ENCODE peak calls at places on chromosomes 1 and 21, in four cellular contexts. X is fibroblast of lung; Q is stimulated activated CD4-positive, alpha-beta T cell treated with anti-CD3 and anti-CD28 coated beads, Interleukin-1b, Interleukin-23, amount 100 ng/mL, for 24 hours; S is trophoblast cell. A is an unnamed sample.

GRCh38 chr1:39204441-39205081 is at the start of gene MACF1:
- DNase-seq in S (no peak), X (peak), Q (no peak), A (peak)

GRCh38 chr1:16026723-16027484 is 5.1 kb downstream of the CLCNKA start:
- DNase-seq in X (no peak), Q (no peak), S (no peak), A (no peak)

GRCh38 chr1:217472915-217473314 is 158.0 kb downstream of the GPATCH2 start:
- DNase-seq in X (no peak), S (no peak), Q (no peak), A (no peak)

GRCh38 chr1:233394860-233395717 is 67.6 kb downstream of the MAP3K21 start:
- DNase-seq in Q (no peak), X (peak), S (peak), A (peak)

GRCh38 chr1:246497331-246497915 is 9.7 kb downstream of the SMYD3 start:
- DNase-seq in S (peak), Q (no peak), X (peak), A (peak)

GRCh38 chr1:177088974-177089373 is 75.5 kb downstream of the ASTN1 start:
- DNase-seq in S (no peak), Q (no peak), X (no peak), A (no peak)

GRCh38 chr1:236576004-236576403 is 28.3 kb downstream of the HEATR1 start:
- DNase-seq in X (no peak), S (peak), Q (no peak), A (peak)

GRCh38 chr1:202561726-202562442 is 148.4 kb downstream of the SYT2 start:
- DNase-seq in S (peak), X (no peak), Q (no peak), A (no peak)

GRCh38 chr1:26991310-26992116 is 2.0 kb upstream of the TRNP1 start:
- DNase-seq in S (no peak), Q (no peak), X (peak), A (no peak)

GRCh38 chr21:44710756-44711326 is 531 bp downstream of the TSPEAR start:
- DNase-seq in Q (no peak), S (peak), X (no peak), A (no peak)

GRCh38 chr1:215710340-215710971 is 143.4 kb downstream of the KCTD3 start:
- DNase-seq in Q (no peak), S (peak), X (peak), A (peak)

GRCh38 chr1:20096840-20097447 is 22.4 kb downstream of the PLA2G2D start:
- DNase-seq in Q (no peak), S (no peak), X (no peak), A (no peak)

GRCh38 chr21:36134820-36135390 is at the start of gene CBR3:
- DNase-seq in S (no peak), X (peak), Q (no peak), A (peak)

GRCh38 chr1:178716111-178716510 is 8.9 kb upstream of the RALGPS2 start:
- DNase-seq in Q (no peak), X (no peak), S (no peak), A (peak)

A was measured in cardiac fibroblast.